ENCODE peak calls at places on chromosomes 7 and 10, in six cellular contexts. J is CD4-positive, alpha-beta memory T cell; G is WERI-Rb-1; H is Panc1; Q is SK-N-SH; M is gastrocnemius medialis. C is an unnamed sample.

GRCh38 chr7:113289140-113289740 is 170.9 kb upstream of the SMIM30 start:
- DNase-seq in J (no peak), G (peak; percentile 48), H (peak; percentile 10), Q (peak; percentile 42), M (no peak), C (no peak)

GRCh38 chr10:17023386-17024298 is 106.0 kb downstream of the CUBN start:
- DNase-seq in J (peak; percentile 87), G (no peak), H (no peak), Q (no peak), M (no peak), C (peak; percentile 83)

GRCh38 chr7:148527717-148528168 is 62.8 kb upstream of the C7orf33 start:
- DNase-seq in J (peak; percentile 75), G (peak; percentile 90), H (peak; percentile 51), Q (peak; percentile 81), M (peak; percentile 10), C (peak; percentile 82)

GRCh38 chr7:108097703-108098102 is 32.5 kb downstream of the LAMB4 start:
- DNase-seq in J (no peak), G (peak; percentile 33), H (no peak), Q (peak; percentile 59), M (no peak), C (no peak)

GRCh38 chr10:132606536-132607316 is 69.1 kb downstream of the INPP5A start:
- DNase-seq in J (no peak), G (peak; percentile 33), H (no peak), Q (peak; percentile 96), M (peak; percentile 56), C (no peak)

GRCh38 chr10:3857318-3857717 is 72.3 kb upstream of the KLF6 start:
- DNase-seq in J (no peak), G (no peak), H (no peak), Q (no peak), M (no peak), C (no peak)

GRCh38 chr10:52750629-52751028 is 22.0 kb downstream of the MBL2 start:
- DNase-seq in J (no peak), G (no peak), H (no peak), Q (no peak), M (no peak), C (no peak)

GRCh38 chr10:130998046-130998435 is 313.5 kb downstream of the TCERG1L start:
- DNase-seq in J (no peak), G (no peak), H (no peak), Q (no peak), M (no peak), C (no peak)

GRCh38 chr10:33136781-33137180 is 178.8 kb upstream of the ITGB1 start:
- DNase-seq in J (no peak), G (no peak), H (no peak), Q (no peak), M (no peak), C (no peak)

GRCh38 chr10:123766761-123767160 is 100.6 kb downstream of the GPR26 start:
- DNase-seq in J (no peak), G (no peak), H (no peak), Q (no peak), M (no peak), C (no peak)

GRCh38 chr10:108465871-108466641 is 1301.5 kb upstream of the SORCS1 start:
- DNase-seq in J (no peak), G (peak; percentile 57), H (no peak), Q (peak; percentile 67), M (no peak), C (no peak)

GRCh38 chr10:24465124-24465874 is 256.4 kb downstream of the KIAA1217 start:
- DNase-seq in J (no peak), G (no peak), H (no peak), Q (no peak), M (no peak), C (no peak)

GRCh38 chr10:103595933-103596726 is 102.6 kb downstream of the NEURL1 start:
- DNase-seq in J (no peak), G (no peak), H (no peak), Q (no peak), M (no peak), C (no peak)

GRCh38 chr7:954330-955238 is at the start of gene ADAP1:
- DNase-seq in J (peak; percentile 64), G (peak; percentile 38), H (no peak), Q (peak; percentile 92), M (no peak), C (no peak)

GRCh38 chr10:817371-817770 is 114.1 kb downstream of the LARP4B start:
- DNase-seq in J (no peak), G (no peak), H (no peak), Q (no peak), M (no peak), C (no peak)

GRCh38 chr7:129188892-129189660 is 643 bp downstream of the SMO start:
- DNase-seq in J (no peak), G (no peak), H (no peak), Q (peak; percentile 89), M (no peak), C (peak; percentile 7)

GRCh38 chr10:95260909-95261552 is 29.8 kb downstream of the PDLIM1 start:
- DNase-seq in J (no peak), G (no peak), H (no peak), Q (no peak), M (no peak), C (no peak)

GRCh38 chr7:113774182-113774807 is 144.5 kb downstream of the PPP1R3A start:
- DNase-seq in J (no peak), G (peak; percentile 17), H (peak; percentile 10), Q (peak; percentile 21), M (peak; percentile 49), C (no peak)

GRCh38 chr10:61733358-61733940 is 70.7 kb downstream of the CABCOCO1 start:
- DNase-seq in J (peak; percentile 8), G (peak; percentile 41), H (peak; percentile 46), Q (peak; percentile 29), M (no peak), C (peak; percentile 49)

GRCh38 chr10:95785317-95785716 is 29.4 kb downstream of the ENTPD1 start:
- DNase-seq in J (no peak), G (no peak), H (no peak), Q (no peak), M (no peak), C (no peak)

GRCh38 chr10:62395892-62396291 is 21.7 kb downstream of the ZNF365 start:
- DNase-seq in J (no peak), G (no peak), H (no peak), Q (no peak), M (no peak), C (no peak)

GRCh38 chr7:13979671-13980438 is 9.6 kb downstream of the ETV1 start:
- DNase-seq in J (no peak), G (no peak), H (no peak), Q (no peak), M (no peak), C (no peak)

GRCh38 chr10:100186813-100187212 is 984 bp upstream of the ERLIN1 start:
- DNase-seq in J (no peak), G (peak; percentile 77), H (no peak), Q (peak; percentile 17), M (no peak), C (peak; percentile 49)

GRCh38 chr10:114511875-114512274 is 107.6 kb upstream of the AFAP1L2 start:
- DNase-seq in J (no peak), G (no peak), H (no peak), Q (no peak), M (no peak), C (no peak)

GRCh38 chr7:116776046-116776445 is 86.3 kb upstream of the CAPZA2 start:
- DNase-seq in J (no peak), G (no peak), H (no peak), Q (no peak), M (no peak), C (no peak)

GRCh38 chr7:37713613-37714012 is 30.0 kb downstream of the GPR141 start:
- DNase-seq in J (no peak), G (no peak), H (no peak), Q (no peak), M (no peak), C (no peak)

GRCh38 chr10:113080621-113081229 is 130.7 kb downstream of the TCF7L2 start:
- DNase-seq in J (no peak), G (no peak), H (no peak), Q (no peak), M (no peak), C (no peak)

GRCh38 chr10:67815571-67816059 is 22.4 kb downstream of the DNAJC12 start:
- DNase-seq in J (no peak), G (no peak), H (peak; percentile 66), Q (no peak), M (no peak), C (no peak)

GRCh38 chr7:69651101-69651590 is 52.9 kb downstream of the AUTS2 start:
- DNase-seq in J (no peak), G (no peak), H (no peak), Q (no peak), M (no peak), C (no peak)
- H3K4me3 ChIP-seq in J (no peak overlapping the region), G (no peak overlapping the region), H (no peak overlapping the region), Q (no peak overlapping the region), M (no peak overlapping the region), C (no peak overlapping the region)

GRCh38 chr7:44698046-44698580 is 50.5 kb upstream of the ZMIZ2 start:
- DNase-seq in J (no peak), G (no peak), H (no peak), Q (no peak), M (no peak), C (no peak)

GRCh38 chr7:44694766-44695165 is 53.9 kb upstream of the ZMIZ2 start:
- DNase-seq in J (no peak), G (no peak), H (no peak), Q (no peak), M (no peak), C (no peak)

GRCh38 chr7:44695756-44696155 is 52.9 kb upstream of the ZMIZ2 start:
- DNase-seq in J (no peak), G (no peak), H (no peak), Q (no peak), M (no peak), C (no peak)

GRCh38 chr7:44697136-44698045 is 51.3 kb upstream of the ZMIZ2 start:
- DNase-seq in J (no peak), G (no peak), H (no peak), Q (no peak), M (no peak), C (no peak)

GRCh38 chr7:44696728-44697127 is 51.9 kb upstream of the ZMIZ2 start:
- DNase-seq in J (no peak), G (no peak), H (no peak), Q (no peak), M (no peak), C (no peak)
- H3K27ac ChIP-seq in J (no peak overlapping the region), G (no peak overlapping the region), H (no peak overlapping the region), Q (no peak overlapping the region), M (peak overlapping the region; percentile 93), C (no peak overlapping the region)

GRCh38 chr7:20795361-20795760 is 8.7 kb upstream of the SP8 start:
- DNase-seq in J (no peak), G (no peak), H (no peak), Q (no peak), M (no peak), C (no peak)
- H3K27me3 ChIP-seq in J (peaks cover 64% of the 10 kb centered on the region), G (peaks cover 75% of the 10 kb centered on the region), H (peaks cover 53% of the 10 kb centered on the region), Q (peaks cover 92% of the 10 kb centered on the region), M (peaks cover 90% of the 10 kb centered on the region), C (no peaks in the 10 kb centered on the region)

DNA sequence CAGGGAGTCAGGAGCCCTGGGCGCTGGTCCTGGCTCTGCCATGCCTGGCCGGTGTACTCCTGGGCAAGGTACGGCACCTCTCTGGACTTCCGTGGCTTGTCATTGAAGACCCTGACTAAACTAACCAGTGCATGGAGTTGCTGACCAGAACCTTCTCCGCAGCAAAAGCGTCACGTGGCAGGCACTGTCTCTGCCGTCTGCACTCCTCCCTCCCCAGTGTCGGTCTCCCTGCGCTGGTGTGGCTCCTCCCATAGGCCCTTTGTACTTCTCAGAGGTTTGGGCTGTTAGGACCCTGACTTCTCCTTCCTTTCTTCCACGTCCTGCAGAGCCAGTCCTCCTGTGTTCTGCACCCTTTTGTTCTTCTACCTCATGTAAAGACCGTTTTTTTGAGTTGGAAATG is 100.6 kb upstream of the CREB5 start:
- DNase-seq in J (no peak), G (no peak), H (no peak), Q (no peak), M (no peak), C (no peak)
- H3K4me3 ChIP-seq in J (no peak overlapping the region), G (no peak overlapping the region), H (no peak overlapping the region), Q (no peak overlapping the region), M (no peak overlapping the region), C (no peak overlapping the region)